ENCODE peak calls at places on chromosomes 6 and 20, in eight cellular contexts. A is cardiac fibroblast; B is GM10248; J is choroid plexus epithelial cell; G is CD8-positive, alpha-beta T cell; D is AG10803; F is lung; H is astrocyte of the spinal cord. C is an unnamed sample.

GRCh38 chr6:16676978-16677377 is 84.3 kb downstream of the ATXN1 start:
- DNase-seq in A (peak), B (no peak), J (peak), G (no peak), D (peak), F (no peak), H (peak), C (no peak)

GRCh38 chr20:23632711-23633573 is 4.8 kb downstream of the CST3 start:
- DNase-seq in A (no peak), B (no peak), J (no peak), G (no peak), D (no peak), F (no peak), H (no peak), C (no peak)

GRCh38 chr6:42710316-42710715 is 12.1 kb downstream of the PRPH2 start:
- DNase-seq in A (peak), B (no peak), J (peak), G (no peak), D (no peak), F (no peak), H (peak), C (no peak)

GRCh38 chr6:38792356-38792755 is 77.2 kb downstream of the DNAH8 start:
- DNase-seq in A (no peak), B (no peak), J (no peak), G (no peak), D (no peak), F (no peak), H (no peak), C (no peak)

GRCh38 chr6:147950623-147950987 is 392.0 kb upstream of the SASH1 start:
- DNase-seq in A (peak), B (no peak), J (peak), G (no peak), D (peak), F (peak), H (peak), C (no peak)

GRCh38 chr6:137681445-137682009 is 185.5 kb upstream of the TNFAIP3 start:
- DNase-seq in A (no peak), B (no peak), J (no peak), G (no peak), D (no peak), F (no peak), H (no peak), C (no peak)

GRCh38 chr6:151434369-151434768 is 17.6 kb downstream of the RMND1 start:
- DNase-seq in A (no peak), B (no peak), J (no peak), G (no peak), D (no peak), F (no peak), H (no peak), C (no peak)

GRCh38 chr6:146287691-146288369 is 255.8 kb upstream of the RAB32 start:
- DNase-seq in A (peak), B (no peak), J (peak), G (no peak), D (peak), F (no peak), H (peak), C (no peak)

GRCh38 chr6:64520050-64520449 is 884.4 kb downstream of the PHF3 start:
- DNase-seq in A (peak), B (no peak), J (peak), G (no peak), D (peak), F (no peak), H (peak), C (no peak)

GRCh38 chr6:87959083-87959482 is 88.6 kb upstream of the SPACA1 start:
- DNase-seq in A (no peak), B (no peak), J (no peak), G (no peak), D (no peak), F (no peak), H (no peak), C (no peak)

GRCh38 chr20:41160686-41161085 is 23.3 kb downstream of the PLCG1 start:
- DNase-seq in A (no peak), B (no peak), J (no peak), G (no peak), D (no peak), F (no peak), H (no peak), C (no peak)

GRCh38 chr6:168087436-168088160 is 8.6 kb upstream of the FRMD1 start:
- DNase-seq in A (no peak), B (no peak), J (no peak), G (no peak), D (no peak), F (no peak), H (no peak), C (no peak)

GRCh38 chr6:164109770-164110140 is 695.2 kb downstream of the QKI start:
- DNase-seq in A (peak), B (no peak), J (peak), G (no peak), D (peak), F (no peak), H (no peak), C (no peak)
- TF ChIP-seq CTCF in A (peak), B (no peak), J (peak), G (no peak), D (peak), F (peak), H (peak), C (peak)

DNA sequence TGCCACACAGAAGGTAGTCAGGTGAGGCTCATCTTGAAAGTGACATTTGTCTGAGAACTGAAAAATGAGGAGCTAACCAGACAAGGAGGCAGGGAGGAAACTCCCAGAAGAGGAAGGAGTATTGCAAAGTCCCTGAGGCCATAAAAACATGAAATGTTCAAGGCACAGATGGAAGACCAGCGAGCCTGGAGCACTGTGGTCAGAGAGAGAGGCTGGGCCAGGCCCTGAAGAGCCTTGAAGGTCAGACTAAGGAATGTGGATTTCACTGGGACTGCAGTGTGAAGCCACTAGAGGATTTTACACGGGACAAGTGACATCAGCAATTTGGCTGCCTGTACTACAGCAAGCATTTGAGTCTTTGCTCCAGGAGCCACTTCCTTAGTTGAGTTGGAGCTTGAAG is 21.1 kb upstream of the TMEM181 start:
- DNase-seq in A (no peak), B (no peak), J (no peak), G (no peak), D (no peak), F (no peak), H (no peak), C (no peak)
- TF ChIP-seq CTCF in A (no peak), B (no peak), J (no peak), G (no peak), D (no peak), F (no peak), H (no peak), C (no peak)

DNA sequence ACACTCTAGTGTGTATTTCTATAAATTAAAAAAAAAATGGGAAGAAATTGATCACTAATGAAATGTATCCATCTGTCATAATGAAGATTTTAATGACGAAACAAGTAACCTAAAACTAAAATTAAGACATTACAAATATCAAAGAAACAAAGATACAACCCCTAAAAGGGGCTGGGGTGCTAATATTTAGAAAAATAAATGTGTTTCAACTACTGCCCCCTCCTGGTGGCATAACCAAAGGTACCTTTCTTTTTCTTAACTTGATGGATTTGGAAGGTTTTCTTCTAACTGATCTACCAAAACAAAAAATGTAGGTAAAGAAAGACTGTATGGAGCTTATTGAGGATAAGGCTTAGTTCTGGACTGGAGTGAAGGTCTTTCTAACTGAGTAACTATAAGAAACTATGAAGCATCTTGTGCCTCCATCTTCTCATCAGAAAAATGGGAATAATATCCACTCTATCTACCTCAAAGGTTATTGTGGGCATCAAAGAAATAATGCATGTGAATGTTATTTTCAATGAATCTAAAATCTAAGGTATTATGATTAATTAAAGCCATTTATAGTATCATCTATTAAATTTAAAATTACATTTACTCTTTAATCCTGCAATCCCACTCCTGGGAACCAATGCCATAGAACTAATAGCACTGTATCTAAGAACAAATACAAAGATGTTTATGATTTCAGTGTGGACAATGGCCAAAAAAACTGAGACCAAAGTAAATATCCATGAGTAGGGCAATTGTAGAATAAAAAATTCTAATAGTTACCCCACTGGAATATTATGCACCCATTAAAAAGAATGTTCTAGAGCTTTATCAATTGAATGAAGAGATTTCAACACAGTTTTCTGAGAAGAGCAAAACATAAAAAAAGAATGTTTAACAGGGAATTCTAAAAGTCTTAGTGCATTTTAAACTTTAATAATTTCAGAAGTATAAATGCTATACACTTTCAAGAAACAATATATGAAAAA is 117.2 kb downstream of the BACH2 start:
- DNase-seq in A (peak), B (no peak), J (peak), G (no peak), D (no peak), F (no peak), H (no peak), C (no peak)
- TF ChIP-seq CTCF in A (peak), B (no peak), J (peak), G (peak), D (peak), F (no peak), H (peak), C (peak)

GRCh38 chr6:139430897-139431601 is 56.6 kb upstream of the CITED2 start:
- DNase-seq in A (no peak), B (no peak), J (peak), G (no peak), D (no peak), F (no peak), H (no peak), C (no peak)
- TF ChIP-seq CTCF in A (no peak), B (no peak), J (no peak), G (no peak), D (no peak), F (no peak), H (no peak), C (no peak)

GRCh38 chr6:96468681-96469224 is 52.9 kb upstream of the UFL1 start:
- DNase-seq in A (peak), B (no peak), J (peak), G (no peak), D (no peak), F (no peak), H (peak), C (no peak)

GRCh38 chr6:96467814-96468213 is 53.8 kb upstream of the UFL1 start:
- DNase-seq in A (no peak), B (no peak), J (no peak), G (no peak), D (no peak), F (no peak), H (no peak), C (no peak)

GRCh38 chr6:96468281-96468680 is 53.3 kb upstream of the UFL1 start:
- DNase-seq in A (no peak), B (no peak), J (no peak), G (no peak), D (no peak), F (no peak), H (peak), C (no peak)

GRCh38 chr6:96466149-96466863 is 55.3 kb upstream of the UFL1 start:
- DNase-seq in A (no peak), B (no peak), J (no peak), G (no peak), D (no peak), F (no peak), H (no peak), C (no peak)

DNA sequence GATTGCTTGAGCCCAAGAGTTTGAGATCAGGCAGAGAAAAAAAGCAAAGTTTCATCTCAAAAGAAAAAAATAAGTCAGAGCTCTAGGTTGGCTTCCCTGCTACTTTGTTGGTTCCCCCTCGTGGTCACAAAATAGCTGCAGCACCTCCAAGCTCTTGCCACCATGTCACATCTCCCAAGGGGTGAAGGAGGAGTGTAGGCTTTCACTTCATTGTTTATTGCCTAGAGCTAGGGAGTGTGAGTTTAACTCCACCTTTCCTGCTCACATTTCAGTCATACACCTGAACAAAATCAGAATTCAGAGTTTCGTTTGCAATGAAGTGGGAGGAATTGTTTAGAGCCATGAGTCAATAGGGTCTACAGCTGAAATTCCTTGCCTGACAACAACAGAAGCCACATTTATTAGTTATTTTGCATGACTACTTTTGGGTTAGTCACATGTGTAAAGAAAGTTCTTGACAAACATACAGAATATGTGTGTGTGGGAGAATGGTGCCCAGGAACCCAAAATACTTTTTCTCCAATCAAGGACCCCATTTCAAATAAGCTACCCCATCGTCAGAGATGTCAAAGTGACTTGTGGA is 56.2 kb upstream of the UFL1 start:
- DNase-seq in A (no peak), B (no peak), J (no peak), G (no peak), D (no peak), F (no peak), H (no peak), C (no peak)
- TF ChIP-seq CTCF in A (no peak), B (no peak), J (no peak), G (no peak), D (no peak), F (no peak), H (no peak), C (no peak)

DNA sequence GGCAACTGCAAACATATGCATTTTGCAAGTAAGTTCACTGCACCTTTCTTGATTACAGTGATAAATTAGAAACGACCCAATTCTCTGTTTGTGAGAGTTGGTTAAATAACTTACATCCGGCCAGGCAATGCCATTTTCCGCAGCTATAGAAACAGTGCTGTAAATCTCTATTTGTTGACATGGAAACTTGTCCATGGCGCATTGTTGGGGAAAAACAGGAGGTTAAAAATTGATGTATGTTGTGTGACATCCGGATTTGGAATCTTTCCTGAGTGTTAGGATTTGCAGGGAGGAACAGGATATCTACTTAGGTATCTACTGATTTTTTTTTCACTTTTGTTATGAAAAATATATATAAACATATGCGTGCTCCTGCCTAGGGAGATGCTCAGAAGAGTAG is 66.5 kb downstream of the DLGAP4 start:
- DNase-seq in A (no peak), B (no peak), J (no peak), G (no peak), D (no peak), F (no peak), H (no peak), C (no peak)
- TF ChIP-seq CTCF in A (no peak), B (no peak), J (no peak), G (no peak), D (no peak), F (no peak), H (no peak), C (no peak)

GRCh38 chr6:139766796-139767195 is 392.3 kb upstream of the CITED2 start:
- DNase-seq in A (no peak), B (no peak), J (no peak), G (no peak), D (no peak), F (no peak), H (no peak), C (no peak)
- TF ChIP-seq CTCF in A (no peak), B (no peak), J (no peak), G (no peak), D (no peak), F (no peak), H (no peak), C (no peak)

C was measured in natural killer cell.